ENCODE peak calls at places on chromosomes 13 and 19, in seven cellular contexts. J is suprapubic skin, O is transverse colon, G is ascending aorta, D is spleen, Z is tibial artery, E is GM12878. Q is an unnamed sample.
A peak's percentile ranks its signal among the peaks of the same experiment; 100 is the strongest.

GRCh38 chr13:28423010-28423409 is 71.9 kb downstream of the FLT1 start:
- DNase-seq in J (no peak), O (peak; percentile 21), G (peak; percentile 69), D (peak; percentile 91), Z (peak; percentile 43), E (peak; percentile 74), Q (no peak)

GRCh38 chr13:113357529-113357928 is 6.4 kb downstream of the GRTP1 start:
- DNase-seq in J (no peak), O (no peak), G (no peak), D (no peak), Z (no peak), E (no peak), Q (no peak)

GRCh38 chr19:50449236-50449899 is 16.7 kb downstream of the MYBPC2 start:
- DNase-seq in J (no peak), O (no peak), G (no peak), D (no peak), Z (no peak), E (no peak), Q (no peak)

GRCh38 chr13:94859812-94860210 is 147.5 kb upstream of the SOX21 start:
- DNase-seq in J (no peak), O (no peak), G (no peak), D (no peak), Z (no peak), E (no peak), Q (no peak)

GRCh38 chr19:49419173-49419572 is 4.1 kb downstream of the PTH2 start:
- DNase-seq in J (no peak), O (no peak), G (no peak), D (no peak), Z (no peak), E (no peak), Q (no peak)

GRCh38 chr13:92317066-92317465 is 909.5 kb upstream of the GPC6 start:
- DNase-seq in J (no peak), O (no peak), G (no peak), D (no peak), Z (no peak), E (no peak), Q (no peak)

GRCh38 chr19:51948979-51949378 is 21.7 kb downstream of the ZNF613 start:
- DNase-seq in J (no peak), O (no peak), G (no peak), D (no peak), Z (peak; percentile 34), E (no peak), Q (no peak)

GRCh38 chr19:1064661-1065605 is 2.0 kb upstream of the ARHGAP45 start:
- DNase-seq in J (no peak), O (peak; percentile 81), G (peak; percentile 81), D (peak; percentile 94), Z (peak; percentile 59), E (no peak), Q (no peak)

GRCh38 chr13:26457212-26457611 is 100.3 kb upstream of the WASF3 start:
- DNase-seq in J (no peak), O (no peak), G (no peak), D (no peak), Z (no peak), E (no peak), Q (no peak)

GRCh38 chr19:55461259-55461973 is at the start of gene ISOC2:
- DNase-seq in J (peak; percentile 100), O (peak; percentile 100), G (peak; percentile 100), D (peak; percentile 99), Z (peak; percentile 100), E (peak; percentile 98), Q (peak; percentile 100)

GRCh38 chr13:94249512-94249911 is 230.0 kb downstream of the DCT start:
- DNase-seq in J (no peak), O (no peak), G (no peak), D (no peak), Z (no peak), E (no peak), Q (no peak)

GRCh38 chr13:43874512-43875092 is 4.9 kb downstream of the CCDC122 start:
- DNase-seq in J (no peak), O (no peak), G (no peak), D (no peak), Z (no peak), E (no peak), Q (no peak)

GRCh38 chr13:111289251-111289650 is 31.2 kb upstream of the TEX29 start:
- DNase-seq in J (no peak), O (no peak), G (no peak), D (no peak), Z (no peak), E (no peak), Q (no peak)

GRCh38 chr13:110360598-110360997 is 53.5 kb downstream of the COL4A2 start:
- DNase-seq in J (no peak), O (no peak), G (peak; percentile 61), D (no peak), Z (no peak), E (no peak), Q (no peak)

GRCh38 chr13:48831248-48831647 is 144.5 kb upstream of the FNDC3A start:
- DNase-seq in J (no peak), O (no peak), G (no peak), D (no peak), Z (no peak), E (peak; percentile 16), Q (no peak)

GRCh38 chr13:23953860-23954512 is 56.7 kb upstream of the C1QTNF9B start:
- DNase-seq in J (no peak), O (no peak), G (no peak), D (no peak), Z (no peak), E (no peak), Q (no peak)

GRCh38 chr13:29771247-29771646 is 79.2 kb downstream of the UBL3 start:
- DNase-seq in J (no peak), O (no peak), G (no peak), D (no peak), Z (no peak), E (no peak), Q (no peak)

GRCh38 chr13:46751811-46752635 is 44.9 kb downstream of the ESD start:
- DNase-seq in J (no peak), O (no peak), G (no peak), D (peak; percentile 77), Z (no peak), E (peak; percentile 45), Q (no peak)

GRCh38 chr13:109989686-109990085 is 203.3 kb upstream of the IRS2 start:
- DNase-seq in J (no peak), O (no peak), G (no peak), D (no peak), Z (no peak), E (no peak), Q (no peak)

GRCh38 chr13:111074826-111075225 is 40.3 kb upstream of the ARHGEF7 start:
- DNase-seq in J (no peak), O (no peak), G (no peak), D (no peak), Z (no peak), E (no peak), Q (no peak)

GRCh38 chr19:17867087-17867486 is 4.7 kb upstream of the SLC5A5 start:
- DNase-seq in J (no peak), O (no peak), G (no peak), D (no peak), Z (no peak), E (no peak), Q (no peak)

GRCh38 chr19:17863520-17864182 is 3.9 kb downstream of the RPL18A start:
- DNase-seq in J (no peak), O (no peak), G (no peak), D (no peak), Z (no peak), E (no peak), Q (no peak)

GRCh38 chr19:17866312-17867012 is 5.3 kb upstream of the SLC5A5 start:
- DNase-seq in J (no peak), O (no peak), G (no peak), D (no peak), Z (no peak), E (no peak), Q (no peak)

GRCh38 chr19:17862711-17863519 is 3.2 kb downstream of the RPL18A start:
- DNase-seq in J (no peak), O (no peak), G (no peak), D (peak; percentile 80), Z (no peak), E (no peak), Q (no peak)

GRCh38 chr19:17865364-17866311 is 5.9 kb downstream of the RPL18A start:
- DNase-seq in J (no peak), O (peak; percentile 81), G (no peak), D (no peak), Z (no peak), E (no peak), Q (no peak)
- H3K27ac ChIP-seq in J (no peak overlapping the region), O (peak overlapping the region; percentile 59), G (no peak overlapping the region), D (no peak overlapping the region), Z (no peak overlapping the region), E (no peak overlapping the region), Q (no peak overlapping the region)

DNA sequence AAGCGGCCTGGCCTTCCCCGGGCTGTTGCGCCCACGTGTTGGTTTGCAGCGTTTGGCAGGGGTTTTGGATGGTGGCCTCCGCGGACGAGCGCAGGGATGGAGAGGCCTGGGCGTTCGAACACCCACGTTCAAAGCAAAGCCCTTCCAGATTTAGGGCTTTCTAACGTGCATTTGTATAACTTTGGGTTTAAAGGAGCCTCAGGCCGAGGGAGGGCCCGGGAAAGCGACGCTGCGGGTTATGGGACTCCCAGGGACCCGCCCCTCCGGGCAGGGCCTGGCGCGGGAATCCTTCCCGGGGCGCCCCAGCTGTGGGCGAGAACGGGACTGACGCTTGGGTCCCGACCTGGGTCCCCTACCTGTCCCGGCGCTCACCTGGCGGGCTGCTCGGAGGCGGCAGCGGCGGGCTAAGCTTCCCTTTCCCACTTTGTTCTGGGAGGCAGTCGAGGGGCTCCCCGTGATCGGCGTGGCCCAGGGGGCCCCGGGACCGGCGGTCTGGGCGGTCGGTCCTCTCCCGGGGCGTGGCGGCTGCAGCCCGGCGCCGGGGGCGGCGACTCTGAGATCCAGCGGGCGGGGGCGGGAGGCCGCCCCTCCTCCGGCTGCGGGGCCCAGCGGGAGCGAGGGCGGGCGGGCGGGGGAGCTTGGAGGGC is at the start of gene FBXO17:
- DNase-seq in J (peak; percentile 78), O (peak; percentile 27), G (peak; percentile 75), D (no peak), Z (peak; percentile 52), E (no peak), Q (peak; percentile 42)
- H3K27ac ChIP-seq in J (peak within 1 kb of the TSS; percentile 91), O (peak within 1 kb of the TSS; percentile 93), G (peak within 1 kb of the TSS; percentile 94), D (peak within 1 kb of the TSS; percentile 67), Z (peak within 1 kb of the TSS; percentile 95), E (no peak within 1 kb of the TSS), Q (peak within 1 kb of the TSS; percentile 48)

DNA sequence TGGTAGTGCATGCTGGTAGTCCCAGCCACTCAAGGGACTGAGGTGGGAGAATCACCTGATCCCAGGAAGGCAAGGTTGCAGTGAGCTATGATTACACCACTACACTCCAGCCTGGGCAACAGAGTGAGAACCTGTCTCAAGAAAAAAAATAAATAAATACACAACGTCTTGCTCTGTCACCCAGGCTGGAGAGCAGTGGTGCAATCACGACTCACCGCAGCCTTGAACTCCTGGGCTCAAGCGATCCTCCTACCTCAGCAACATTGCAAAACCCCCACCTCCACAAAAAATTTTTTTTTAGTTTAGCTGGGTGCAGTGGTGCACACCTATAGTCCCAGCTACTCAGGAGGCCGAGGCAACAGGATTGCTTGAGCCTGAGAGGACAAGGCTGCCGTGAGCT is 8.8 kb downstream of the TPM4 start:
- DNase-seq in J (no peak), O (no peak), G (no peak), D (no peak), Z (no peak), E (no peak), Q (no peak)
- H3K27ac ChIP-seq in J (no peak overlapping the region), O (peak overlapping the region; percentile 100), G (peak overlapping the region; percentile 49), D (peak overlapping the region; percentile 84), Z (peak overlapping the region; percentile 100), E (no peak overlapping the region), Q (no peak overlapping the region)

GRCh38 chr13:21576424-21576823 is 27.5 kb downstream of the MICU2 start:
- DNase-seq in J (no peak), O (no peak), G (no peak), D (no peak), Z (no peak), E (no peak), Q (no peak)
- H3K27ac ChIP-seq in J (no peak overlapping the region), O (no peak overlapping the region), G (no peak overlapping the region), D (no peak overlapping the region), Z (no peak overlapping the region), E (no peak overlapping the region), Q (no peak overlapping the region)

Q was measured in caudate nucleus.